ENCODE peak calls at places on chromosomes 6 and 20, in five cellular contexts. C, X, Z, D and K are unnamed samples.

GRCh38 chr20:2794202-2794748 is 6.2 kb downstream of the CPXM1 start:
- DNase-seq in C (no peak), X (no peak), Z (no peak), D (no peak), K (no peak)

GRCh38 chr6:159934181-159934580 is 34.7 kb upstream of the IGF2R start:
- DNase-seq in C (no peak), X (no peak), Z (no peak), D (no peak), K (no peak)

GRCh38 chr20:13111249-13111911 is 102.6 kb downstream of the SPTLC3 start:
- DNase-seq in C (no peak), X (no peak), Z (peak), D (no peak), K (no peak)

GRCh38 chr20:3924304-3925112 is 35.3 kb downstream of the PANK2 start:
- DNase-seq in C (no peak), X (peak), Z (no peak), D (peak), K (peak)

GRCh38 chr6:152863618-152864326 is 113.2 kb downstream of the VIP start:
- DNase-seq in C (peak), X (peak), Z (peak), D (peak), K (no peak)

GRCh38 chr6:16985484-16986284 is 116.2 kb upstream of the STMND1 start:
- DNase-seq in C (no peak), X (no peak), Z (no peak), D (no peak), K (no peak)

GRCh38 chr6:94510877-94511276 is 1066.5 kb upstream of the MANEA start:
- DNase-seq in C (no peak), X (no peak), Z (no peak), D (no peak), K (peak)

GRCh38 chr6:84415068-84415467 is 187.6 kb upstream of the CEP162 start:
- DNase-seq in C (no peak), X (no peak), Z (no peak), D (no peak), K (no peak)

GRCh38 chr20:38181207-38181693 is 16.2 kb upstream of the TGM2 start:
- DNase-seq in C (no peak), X (no peak), Z (no peak), D (no peak), K (no peak)

GRCh38 chr6:36720251-36721141 is 22.9 kb downstream of the RAB44 start:
- DNase-seq in C (no peak), X (peak), Z (no peak), D (no peak), K (no peak)

GRCh38 chr6:24844061-24844460 is 45.3 kb upstream of the ARMH2 start:
- DNase-seq in C (no peak), X (no peak), Z (no peak), D (no peak), K (no peak)

GRCh38 chr20:47118641-47119040 is 224.0 kb downstream of the EYA2 start:
- DNase-seq in C (no peak), X (no peak), Z (no peak), D (no peak), K (no peak)

GRCh38 chr20:58717278-58718091 is 24.9 kb downstream of the NPEPL1 start:
- DNase-seq in C (no peak), X (peak), Z (no peak), D (no peak), K (peak)

GRCh38 chr20:16273812-16274560 is 299.3 kb downstream of the KIF16B start:
- DNase-seq in C (no peak), X (no peak), Z (no peak), D (no peak), K (no peak)

GRCh38 chr6:120274547-120274946 is 925.0 kb upstream of the MAN1A1 start:
- DNase-seq in C (no peak), X (no peak), Z (no peak), D (no peak), K (no peak)

GRCh38 chr20:36153754-36154695 is 515 bp upstream of the EPB41L1 start:
- DNase-seq in C (peak), X (peak), Z (peak), D (peak), K (peak)

GRCh38 chr6:54737247-54737646 is 109.3 kb upstream of the FAM83B start:
- DNase-seq in C (peak), X (no peak), Z (peak), D (no peak), K (no peak)

GRCh38 chr6:165298426-165298825 is 11.0 kb downstream of the C6orf118 start:
- DNase-seq in C (no peak), X (no peak), Z (no peak), D (no peak), K (no peak)

GRCh38 chr20:6746901-6747609 is 20.4 kb upstream of the BMP2 start:
- DNase-seq in C (no peak), X (no peak), Z (peak), D (no peak), K (no peak)

GRCh38 chr6:89596056-89596455 is 42.5 kb downstream of the LYRM2 start:
- DNase-seq in C (no peak), X (no peak), Z (no peak), D (no peak), K (no peak)

GRCh38 chr6:15483060-15483459 is 179.8 kb downstream of the DTNBP1 start:
- DNase-seq in C (no peak), X (no peak), Z (peak), D (no peak), K (no peak)

GRCh38 chr6:157798851-157799250 is 24.2 kb upstream of the SNX9 start:
- DNase-seq in C (no peak), X (no peak), Z (no peak), D (no peak), K (no peak)

GRCh38 chr6:126983779-126984178 is 134.7 kb upstream of the RSPO3 start:
- DNase-seq in C (no peak), X (no peak), Z (no peak), D (peak), K (no peak)

GRCh38 chr6:37008484-37009186 is 3.2 kb downstream of the FGD2 start:
- DNase-seq in C (no peak), X (no peak), Z (no peak), D (no peak), K (no peak)

GRCh38 chr20:10474606-10475184 is 39.6 kb downstream of the SLX4IP start:
- DNase-seq in C (no peak), X (no peak), Z (no peak), D (peak), K (no peak)

GRCh38 chr6:81204741-81205140 is 547.7 kb downstream of the TENT5A start:
- DNase-seq in C (no peak), X (no peak), Z (no peak), D (no peak), K (no peak)

GRCh38 chr6:13579911-13580310 is 5.5 kb downstream of the SIRT5 start:
- DNase-seq in C (no peak), X (no peak), Z (no peak), D (no peak), K (no peak)

GRCh38 chr20:1320902-1321653 is 7.9 kb downstream of the SDCBP2 start:
- DNase-seq in C (no peak), X (no peak), Z (no peak), D (no peak), K (no peak)

GRCh38 chr20:21396921-21397340 is 395 bp downstream of the NKX2-4 start:
- DNase-seq in C (peak), X (no peak), Z (no peak), D (no peak), K (peak)

GRCh38 chr6:17418281-17419188 is 25.1 kb downstream of the CAP2 start:
- DNase-seq in C (no peak), X (no peak), Z (no peak), D (no peak), K (no peak)

GRCh38 chr20:45359406-45360148 is 3.4 kb upstream of the SYS1 start:
- DNase-seq in C (no peak), X (peak), Z (peak), D (no peak), K (no peak)

GRCh38 chr20:19893356-19893755 is 123.8 kb upstream of the NAA20 start:
- DNase-seq in C (no peak), X (no peak), Z (no peak), D (no peak), K (no peak)

GRCh38 chr20:8271727-8272126 is 139.7 kb downstream of the PLCB1 start:
- DNase-seq in C (no peak), X (no peak), Z (no peak), D (no peak), K (no peak)

GRCh38 chr6:2817778-2818443 is 23.8 kb downstream of the SERPINB1 start:
- DNase-seq in C (no peak), X (no peak), Z (no peak), D (no peak), K (no peak)

GRCh38 chr6:53731906-53732636 is 62.7 kb upstream of the LRRC1 start:
- DNase-seq in C (no peak), X (no peak), Z (no peak), D (no peak), K (no peak)

GRCh38 chr20:41391587-41392001 is 25.0 kb upstream of the EMILIN3 start:
- DNase-seq in C (no peak), X (no peak), Z (no peak), D (no peak), K (no peak)

GRCh38 chr6:36958775-36959554 is 4.4 kb downstream of the PI16 start:
- DNase-seq in C (no peak), X (peak), Z (no peak), D (no peak), K (peak)

GRCh38 chr6:148780918-148781436 is 34.1 kb downstream of the UST start:
- DNase-seq in C (no peak), X (no peak), Z (no peak), D (no peak), K (no peak)

GRCh38 chr6:19812512-19813119 is 24.6 kb upstream of the ID4 start:
- DNase-seq in C (no peak), X (no peak), Z (peak), D (no peak), K (no peak)

GRCh38 chr20:47748069-47748468 is 37.2 kb downstream of the SULF2 start:
- DNase-seq in C (no peak), X (no peak), Z (no peak), D (no peak), K (no peak)

DNA sequence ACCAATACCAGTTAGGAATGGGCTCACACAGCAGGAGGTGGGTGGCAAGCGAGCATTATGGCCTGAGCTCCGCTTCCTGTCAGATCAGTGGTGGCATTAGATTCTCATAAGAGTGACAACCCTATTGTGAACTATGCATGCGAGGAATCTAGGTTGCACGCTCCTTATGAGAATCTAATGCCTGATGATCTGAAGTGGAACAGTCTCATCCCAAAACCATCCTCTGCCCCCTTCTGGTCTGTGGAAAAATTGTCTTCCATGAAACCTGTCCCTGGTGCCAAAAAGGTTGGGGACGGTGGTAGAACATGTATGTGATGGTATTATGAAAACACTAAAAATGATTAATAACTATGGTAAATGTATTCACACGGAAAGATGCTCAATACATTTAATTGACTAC is 99.7 kb upstream of the HIVEP1 start:
- DNase-seq in C (no peak), X (no peak), Z (no peak), D (no peak), K (no peak)
- TF ChIP-seq CTCF in C (no peak), X (no peak), Z (peak), D (no peak), K (no peak)

DNA sequence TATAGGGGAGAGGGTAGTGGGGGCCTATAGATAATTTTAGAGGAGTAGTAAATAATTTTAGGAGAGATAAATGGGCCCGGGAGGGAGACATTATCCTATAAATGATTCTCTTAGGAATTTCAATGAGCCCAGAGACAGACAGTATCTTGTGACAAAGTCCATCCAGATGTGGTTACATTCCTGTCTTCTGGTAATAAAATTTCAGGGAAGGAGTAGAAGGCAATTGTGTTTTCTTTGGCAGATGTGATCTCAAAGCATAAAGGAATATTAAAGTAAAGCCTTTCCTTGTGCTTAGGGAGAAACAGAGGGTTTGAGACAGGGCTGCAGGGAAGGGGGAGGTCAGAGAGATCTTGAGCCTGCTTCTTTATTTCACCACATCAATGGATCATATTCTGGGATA is 979.8 kb upstream of the GJE1 start:
- DNase-seq in C (no peak), X (no peak), Z (no peak), D (no peak), K (no peak)
- TF ChIP-seq CTCF in C (no peak), X (no peak), Z (no peak), D (no peak), K (no peak)

GRCh38 chr6:80143312-80143960 is 37.0 kb downstream of the BCKDHB start:
- DNase-seq in C (no peak), X (peak), Z (no peak), D (peak), K (peak)
- TF ChIP-seq CTCF in C (no peak), X (no peak), Z (no peak), D (no peak), K (no peak)

GRCh38 chr6:155352130-155352420 is 37.8 kb upstream of the TFB1M start:
- DNase-seq in C (no peak), X (no peak), Z (no peak), D (no peak), K (no peak)
- TF ChIP-seq CTCF in C (no peak), X (no peak), Z (no peak), D (no peak), K (no peak)

GRCh38 chr6:169701218-169701952 is 444 bp downstream of the WDR27 start:
- DNase-seq in C (peak), X (no peak), Z (no peak), D (no peak), K (no peak)
- TF ChIP-seq CTCF in C (no peak), X (no peak), Z (no peak), D (no peak), K (no peak)

GRCh38 chr20:44112889-44113641 is 73.9 kb downstream of the JPH2 start:
- DNase-seq in C (no peak), X (no peak), Z (no peak), D (no peak), K (no peak)

GRCh38 chr20:44114755-44115044 is 72.3 kb downstream of the JPH2 start:
- DNase-seq in C (no peak), X (no peak), Z (no peak), D (no peak), K (no peak)

GRCh38 chr20:44113642-44113945 is 73.4 kb downstream of the JPH2 start:
- DNase-seq in C (no peak), X (no peak), Z (no peak), D (no peak), K (no peak)

GRCh38 chr20:44115762-44116644 is 71.0 kb downstream of the JPH2 start:
- DNase-seq in C (no peak), X (no peak), Z (no peak), D (no peak), K (no peak)

GRCh38 chr20:44115181-44115580 is 71.8 kb downstream of the JPH2 start:
- DNase-seq in C (no peak), X (no peak), Z (no peak), D (no peak), K (no peak)
- TF ChIP-seq CTCF in C (no peak), X (no peak), Z (no peak), D (no peak), K (no peak)